ENCODE peak calls at places on chromosome 15, in four cellular contexts. R is glutamatergic neuron, E is Calu3, N is tibial nerve. H is an unnamed sample.

GRCh38 chr15:64246364-64247189 is 83.8 kb upstream of the PPIB start:
- DNase-seq in R (no peak), E (peak), N (no peak), H (no peak)

GRCh38 chr15:29100486-29101000 is 169.1 kb downstream of the NSMCE3 start:
- DNase-seq in R (peak), E (no peak), N (no peak), H (no peak)

GRCh38 chr15:29451201-29451781 is 181.7 kb upstream of the NSMCE3 start:
- DNase-seq in R (peak), E (no peak), N (no peak), H (peak)

GRCh38 chr15:74920472-74920871 is 13.8 kb upstream of the FAM219B start:
- DNase-seq in R (no peak), E (no peak), N (no peak), H (no peak)

GRCh38 chr15:27671794-27672438 is 427.2 kb downstream of the OCA2 start:
- DNase-seq in R (no peak), E (no peak), N (no peak), H (no peak)

GRCh38 chr15:91759560-91759959 is 93.9 kb upstream of the SLCO3A1 start:
- DNase-seq in R (no peak), E (no peak), N (no peak), H (no peak)

GRCh38 chr15:71691700-71692417 is 118.5 kb upstream of the NR2E3 start:
- DNase-seq in R (no peak), E (no peak), N (peak), H (no peak)

GRCh38 chr15:101439920-101440319 is 49.6 kb downstream of the PCSK6 start:
- DNase-seq in R (no peak), E (no peak), N (no peak), H (no peak)

GRCh38 chr15:35281515-35281914 is 196.4 kb upstream of the NANOGP8 start:
- DNase-seq in R (no peak), E (no peak), N (no peak), H (no peak)

GRCh38 chr15:57133127-57133968 is 214.9 kb downstream of the TCF12 start:
- DNase-seq in R (peak), E (no peak), N (no peak), H (no peak)

GRCh38 chr15:75349851-75350588 is 3.2 kb downstream of the NEIL1 start:
- DNase-seq in R (no peak), E (no peak), N (no peak), H (no peak)

GRCh38 chr15:27398631-27399030 is 427.6 kb downstream of the GABRG3 start:
- DNase-seq in R (no peak), E (no peak), N (no peak), H (no peak)

GRCh38 chr15:56243117-56243773 is 434 bp downstream of the RFX7 start:
- DNase-seq in R (peak), E (peak), N (peak), H (peak)

GRCh38 chr15:99536422-99537033 is 29.3 kb upstream of the MEF2A start:
- DNase-seq in R (no peak), E (no peak), N (no peak), H (no peak)

GRCh38 chr15:39580630-39581500 is at the start of gene THBS1:
- DNase-seq in R (peak), E (peak), N (peak), H (peak)

GRCh38 chr15:74375303-74375693 is 7.9 kb upstream of the CYP11A1 start:
- DNase-seq in R (peak), E (peak), N (peak), H (peak)

GRCh38 chr15:69104050-69104750 is 56.2 kb upstream of the GLCE start:
- DNase-seq in R (no peak), E (no peak), N (no peak), H (no peak)

GRCh38 chr15:25175033-25175788 is 220.4 kb downstream of the SNRPN start:
- DNase-seq in R (peak), E (no peak), N (no peak), H (no peak)

GRCh38 chr15:69341356-69341755 is 42.6 kb downstream of the PAQR5 start:
- DNase-seq in R (no peak), E (no peak), N (no peak), H (no peak)

GRCh38 chr15:71221417-71221816 is 106.1 kb downstream of the THSD4 start:
- DNase-seq in R (no peak), E (no peak), N (no peak), H (no peak)

GRCh38 chr15:44243829-44244228 is 44.7 kb upstream of the GOLM2 start:
- DNase-seq in R (no peak), E (no peak), N (no peak), H (no peak)

GRCh38 chr15:69015591-69015990 is 1.1 kb downstream of the NOX5 start:
- DNase-seq in R (no peak), E (no peak), N (no peak), H (no peak)

GRCh38 chr15:71465109-71465508 is 345.2 kb upstream of the NR2E3 start:
- DNase-seq in R (no peak), E (no peak), N (no peak), H (no peak)

GRCh38 chr15:58469432-58470353 is 37.9 kb downstream of the LIPC start:
- DNase-seq in R (no peak), E (peak), N (no peak), H (no peak)

GRCh38 chr15:98649621-98649995 is 1.3 kb downstream of the IGF1R start:
- DNase-seq in R (peak), E (peak), N (peak), H (peak)

GRCh38 chr15:51193526-51193925 is 98.8 kb upstream of the TNFAIP8L3 start:
- DNase-seq in R (no peak), E (no peak), N (no peak), H (no peak)

GRCh38 chr15:28125673-28126651 is 26.8 kb upstream of the OCA2 start:
- DNase-seq in R (no peak), E (no peak), N (peak), H (peak)

GRCh38 chr15:40454904-40455391 is 14.2 kb downstream of the BAHD1 start:
- DNase-seq in R (no peak), E (no peak), N (no peak), H (no peak)

DNA sequence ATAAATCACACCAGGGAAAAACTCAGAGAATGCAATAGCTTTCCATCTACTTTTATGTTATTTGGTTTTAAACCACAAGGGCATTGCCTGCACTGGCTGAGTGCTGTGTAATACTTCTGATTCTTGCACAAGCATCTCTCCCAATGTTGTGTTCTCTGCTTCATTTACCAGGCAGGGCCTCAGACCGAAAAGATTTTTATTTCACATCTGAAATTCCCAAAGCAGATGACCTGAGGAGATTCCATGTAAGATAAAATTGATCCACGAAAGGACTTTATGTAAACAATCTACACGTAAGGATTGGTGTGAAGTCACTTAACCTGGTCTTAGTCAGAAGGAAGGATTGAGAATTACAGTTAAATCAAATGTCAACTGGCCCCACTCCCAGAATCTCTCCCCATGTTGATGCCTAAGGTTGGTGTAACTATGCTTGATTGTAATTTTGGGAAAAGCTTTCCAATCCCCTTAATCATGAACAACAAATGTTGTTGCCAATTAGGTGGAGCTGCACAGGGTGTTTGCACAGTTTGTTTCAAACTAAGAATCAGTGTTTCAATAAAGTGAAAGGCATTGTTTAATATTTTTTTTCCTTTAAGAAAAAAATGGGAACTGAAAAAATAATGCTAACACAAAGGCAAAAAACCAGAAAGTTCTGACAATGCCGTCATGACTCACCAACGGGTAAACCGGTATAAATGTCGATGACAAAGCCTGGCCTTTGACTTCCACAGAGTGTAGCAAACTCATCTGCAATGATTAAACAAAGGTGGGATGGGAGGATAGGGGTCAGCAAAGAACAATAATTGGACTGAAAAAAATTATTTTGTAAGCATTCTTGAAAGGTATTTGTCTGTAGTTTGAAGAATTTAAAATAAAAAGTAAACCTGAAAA is 128.6 kb downstream of the DUT start:
- DNase-seq in R (no peak), E (peak), N (peak), H (no peak)
- TF ChIP-seq CTCF in R (no peak), E (no peak), N (no peak), H (no peak)

GRCh38 chr15:66878761-66879160 is 176.7 kb downstream of the SMAD6 start:
- DNase-seq in R (no peak), E (no peak), N (no peak), H (no peak)
- TF ChIP-seq CTCF in R (no peak), E (no peak), N (no peak), H (no peak)

DNA sequence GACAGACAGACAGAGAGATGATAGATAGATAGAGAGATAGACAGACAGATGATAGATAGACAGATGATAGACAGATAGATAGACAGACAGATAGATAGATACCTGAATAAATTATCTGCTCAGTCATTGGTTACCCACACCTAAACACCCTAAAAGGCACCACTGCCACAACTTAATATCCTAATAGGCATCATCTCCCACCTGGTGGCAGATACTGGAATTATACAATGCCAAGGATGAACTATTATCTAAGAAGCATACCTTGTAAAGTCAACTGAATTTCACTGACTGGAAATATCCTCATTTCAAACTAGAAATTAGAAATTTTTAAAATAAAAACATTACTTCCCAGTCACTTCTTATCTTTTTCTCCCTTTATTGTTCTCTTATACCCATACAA is 19.4 kb upstream of the ATP8B4 start:
- DNase-seq in R (no peak), E (no peak), N (no peak), H (no peak)
- TF ChIP-seq CTCF in R (no peak), E (no peak), N (no peak), H (peak)

GRCh38 chr15:23753248-23753647 is 66.1 kb upstream of the NDN start:
- DNase-seq in R (no peak), E (no peak), N (no peak), H (no peak)

GRCh38 chr15:23750776-23751175 is 63.7 kb upstream of the NDN start:
- DNase-seq in R (no peak), E (no peak), N (no peak), H (no peak)

DNA sequence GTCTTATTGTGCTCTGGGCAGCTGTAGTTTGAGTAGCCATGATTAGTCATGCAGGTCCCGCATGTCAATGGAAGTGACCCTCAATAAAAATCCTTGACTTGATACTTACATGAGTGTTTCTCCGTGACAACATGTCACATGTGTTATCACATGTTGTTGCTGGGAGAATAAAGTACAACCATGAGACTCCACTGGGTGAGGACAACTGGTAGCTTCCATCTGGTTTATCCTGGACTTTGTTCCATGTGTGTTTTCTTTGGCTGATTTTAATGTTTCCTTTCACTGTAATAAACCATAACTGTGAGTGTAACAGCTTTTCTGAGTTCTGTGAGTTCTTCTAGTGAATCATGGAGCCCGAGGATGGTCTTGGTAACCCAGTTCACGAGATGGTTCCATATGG is 63.1 kb upstream of the NDN start:
- DNase-seq in R (no peak), E (no peak), N (no peak), H (no peak)
- TF ChIP-seq CTCF in R (no peak), E (no peak), N (no peak), H (no peak)

GRCh38 chr15:31487811-31488436 is 161.3 kb downstream of the KLF13 start:
- DNase-seq in R (no peak), E (no peak), N (no peak), H (no peak)
- TF ChIP-seq CTCF in R (no peak), E (no peak), N (no peak), H (no peak)

GRCh38 chr15:37015025-37015424 is 85.3 kb downstream of the MEIS2 start:
- DNase-seq in R (no peak), E (no peak), N (no peak), H (no peak)

GRCh38 chr15:37016287-37016686 is 84.1 kb downstream of the MEIS2 start:
- DNase-seq in R (no peak), E (no peak), N (peak), H (no peak)

GRCh38 chr15:37014566-37014965 is 85.8 kb downstream of the MEIS2 start:
- DNase-seq in R (no peak), E (no peak), N (no peak), H (no peak)

GRCh38 chr15:37015476-37015875 is 84.9 kb downstream of the MEIS2 start:
- DNase-seq in R (no peak), E (no peak), N (no peak), H (no peak)

DNA sequence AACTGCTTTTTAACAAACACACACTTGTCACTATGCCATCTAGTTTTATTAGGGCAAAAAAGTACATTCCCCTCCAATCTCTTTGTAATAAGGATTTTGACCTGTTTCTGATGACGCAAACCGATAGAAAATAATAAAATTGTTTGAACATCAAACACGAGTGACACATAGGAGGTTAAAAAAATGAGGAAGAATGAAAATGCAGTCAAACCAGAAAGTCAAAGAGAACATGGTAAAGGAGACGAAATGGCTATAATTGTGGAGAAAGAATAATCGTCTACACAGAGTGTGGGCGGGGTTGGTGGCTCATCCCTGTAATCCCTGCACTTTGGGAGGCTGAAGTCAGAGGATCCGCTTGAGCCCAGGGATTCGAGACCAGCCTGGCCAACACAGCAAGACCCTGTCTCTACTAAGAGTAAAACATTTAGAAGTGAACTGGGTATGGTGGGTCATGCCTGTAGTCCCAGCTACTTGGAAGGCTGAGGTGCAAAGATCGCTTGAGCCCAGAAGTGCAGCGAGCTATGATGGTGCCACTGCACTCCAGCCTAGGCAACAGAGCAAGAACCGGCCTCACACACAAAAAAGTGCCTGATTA is 83.2 kb downstream of the MEIS2 start:
- DNase-seq in R (no peak), E (no peak), N (no peak), H (no peak)
- TF ChIP-seq CTCF in R (no peak), E (no peak), N (no peak), H (no peak)

DNA sequence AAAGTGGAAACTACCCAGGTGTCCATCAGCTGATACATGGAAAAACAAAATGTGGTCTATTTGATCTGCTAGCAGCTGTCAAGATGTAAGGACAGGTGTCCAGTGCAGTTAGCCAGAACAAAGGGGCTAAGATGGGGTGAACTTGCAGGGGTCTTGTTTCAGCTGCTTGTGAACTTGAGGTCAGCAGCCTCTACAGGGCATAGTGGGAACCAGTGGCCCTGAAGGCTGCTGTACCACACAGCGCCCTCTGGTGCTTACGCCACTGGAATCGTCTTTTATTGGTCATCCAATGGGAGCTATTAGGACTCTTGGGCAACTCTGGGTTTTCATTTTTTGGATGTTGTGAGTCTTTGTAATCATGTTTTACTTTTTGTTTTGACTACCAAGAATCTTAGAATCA is 62.2 kb upstream of the CTSH start:
- DNase-seq in R (peak), E (peak), N (peak), H (peak)
- TF ChIP-seq CTCF in R (peak), E (peak), N (peak), H (peak)

DNA sequence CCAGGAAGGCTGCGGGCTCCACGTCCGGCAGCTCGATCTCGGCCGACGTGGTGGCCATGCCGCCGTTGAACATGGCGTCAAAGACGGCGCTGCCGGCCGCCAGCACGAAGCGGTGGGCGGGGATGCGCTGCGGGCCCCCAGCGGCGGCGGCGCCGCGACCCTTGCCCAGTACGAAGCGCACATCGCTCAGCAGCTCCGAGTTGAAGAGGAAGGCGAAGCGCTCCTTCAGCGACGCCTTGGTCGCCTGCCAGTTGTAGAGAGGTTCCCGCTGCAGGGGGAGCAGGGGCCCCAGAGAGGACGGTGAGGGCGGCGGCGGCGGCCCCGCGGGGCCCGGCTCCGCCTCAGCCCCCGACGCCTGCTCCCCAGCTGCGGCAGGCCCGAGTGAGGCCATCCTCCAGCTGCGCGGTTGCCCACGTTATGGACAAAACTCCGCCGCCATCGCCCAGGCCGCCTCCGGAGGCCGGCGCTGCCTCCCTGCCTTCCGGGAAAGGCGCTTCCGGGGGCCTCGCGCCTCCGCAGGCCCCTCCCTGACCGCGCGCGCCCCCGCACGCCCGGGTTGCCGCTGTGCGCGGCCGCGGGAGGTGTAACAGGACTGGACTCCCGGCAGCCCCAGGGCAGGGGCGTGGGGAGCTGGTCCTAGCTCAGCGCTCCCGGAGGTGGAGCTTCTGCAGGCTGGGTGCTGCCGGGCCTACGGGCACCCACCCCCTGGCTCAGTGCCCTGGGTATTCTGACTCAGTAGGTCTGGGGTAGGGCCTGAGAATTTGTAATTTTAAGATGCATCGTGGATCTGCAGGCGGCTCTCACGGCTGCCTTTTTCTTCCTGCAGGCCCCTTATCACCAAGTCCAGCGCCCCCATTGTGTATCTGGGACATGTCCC is at the start of gene BTBD1:
- DNase-seq in R (peak), E (peak), N (peak), H (peak)
- TF ChIP-seq CTCF in R (peak), E (no peak), N (no peak), H (peak)

DNA sequence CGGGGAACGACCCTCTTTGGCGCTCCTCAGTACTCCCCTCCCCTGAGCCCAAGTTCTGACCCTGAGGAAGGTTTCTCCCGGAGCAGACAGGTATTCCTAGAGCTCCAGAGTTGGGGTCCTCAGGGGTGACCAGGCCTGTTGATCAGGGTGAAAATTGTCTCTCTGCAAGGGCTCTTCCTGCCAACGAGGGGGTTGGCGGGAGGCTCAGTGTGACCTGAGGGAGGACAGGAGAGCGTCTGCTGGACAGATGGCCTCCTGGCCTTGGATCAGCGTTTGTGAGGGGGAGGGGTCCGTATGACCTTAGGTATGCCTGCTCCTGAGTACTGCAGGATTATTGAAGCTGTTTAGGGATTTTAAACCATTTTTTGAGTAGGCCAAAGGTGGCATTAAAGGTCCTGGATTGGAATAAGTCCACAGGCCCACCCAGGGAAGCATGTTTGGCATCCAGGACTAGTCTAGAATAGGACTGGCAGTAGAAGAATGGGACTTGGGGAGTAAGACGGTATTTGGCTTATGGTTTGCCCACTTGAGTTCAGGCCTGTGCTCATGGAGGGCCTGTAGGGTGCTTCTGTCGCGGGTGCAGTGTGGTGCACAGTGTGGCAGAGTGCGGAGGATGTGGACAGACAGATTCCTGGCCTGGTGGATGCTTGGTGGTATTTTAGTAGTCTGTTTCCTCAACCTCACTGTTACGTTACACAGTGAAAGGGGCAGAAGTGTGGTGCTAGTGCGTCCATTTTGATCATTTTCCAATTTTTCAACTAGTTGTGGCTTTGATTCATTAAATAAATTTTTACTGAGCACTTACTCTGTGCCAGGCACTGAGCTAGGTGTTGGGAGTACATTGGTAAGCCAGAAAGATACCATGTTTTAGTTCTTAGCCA is 959 bp downstream of the ZNF592 start:
- DNase-seq in R (peak), E (peak), N (no peak), H (no peak)
- TF ChIP-seq CTCF in R (no peak), E (no peak), N (no peak), H (no peak)

H was measured in neural crest cell.